ENCODE peak calls at places on chromosomes 2 and 18, in seven cellular contexts. L, B, E, I, J, V and F are unnamed samples. For H3K4me1, the result is how much of the 10 kb centered on the place peaks cover.

GRCh38 chr18:57426187-57426586 is 9.0 kb upstream of the ONECUT2 start:
- DNase-seq in L (no peak), B (no peak), E (no peak), I (no peak), J (no peak), V (no peak), F (no peak)

GRCh38 chr18:77526962-77527361 is 277.3 kb downstream of the GALR1 start:
- DNase-seq in L (no peak), B (no peak), E (no peak), I (no peak), J (no peak), V (no peak), F (no peak)

GRCh38 chr2:108927936-108928659 is 60.9 kb downstream of the EDAR start:
- DNase-seq in L (peak), B (peak), E (no peak), I (no peak), J (peak), V (peak), F (no peak)

GRCh38 chr2:205175831-205176230 is 506.5 kb upstream of the NRP2 start:
- DNase-seq in L (no peak), B (no peak), E (peak), I (peak), J (no peak), V (no peak), F (no peak)

GRCh38 chr18:24459772-24460171 is 665 bp upstream of the HRH4 start:
- DNase-seq in L (no peak), B (no peak), E (no peak), I (no peak), J (no peak), V (no peak), F (no peak)

GRCh38 chr2:235855011-235855410 is 313.2 kb downstream of the GBX2 start:
- DNase-seq in L (no peak), B (no peak), E (no peak), I (no peak), J (no peak), V (no peak), F (no peak)

GRCh38 chr2:163759013-163759412 is 23.2 kb upstream of the FIGN start:
- DNase-seq in L (no peak), B (no peak), E (no peak), I (no peak), J (no peak), V (no peak), F (no peak)

GRCh38 chr2:198662916-198663315 is 794.8 kb downstream of the SATB2 start:
- DNase-seq in L (no peak), B (no peak), E (no peak), I (peak), J (no peak), V (no peak), F (no peak)

GRCh38 chr2:150063432-150063889 is 424.0 kb downstream of the RND3 start:
- DNase-seq in L (no peak), B (no peak), E (no peak), I (no peak), J (no peak), V (no peak), F (no peak)

GRCh38 chr2:101160454-101160853 is 9.3 kb upstream of the TBC1D8 start:
- DNase-seq in L (no peak), B (no peak), E (no peak), I (no peak), J (no peak), V (no peak), F (no peak)

GRCh38 chr2:6883448-6884122 is 6.0 kb downstream of the RSAD2 start:
- DNase-seq in L (no peak), B (no peak), E (no peak), I (no peak), J (no peak), V (no peak), F (no peak)

GRCh38 chr2:26758790-26759321 is 5.2 kb upstream of the SLC35F6 start:
- DNase-seq in L (no peak), B (no peak), E (no peak), I (no peak), J (no peak), V (no peak), F (no peak)

GRCh38 chr18:61637905-61638304 is 254.9 kb downstream of the RNF152 start:
- DNase-seq in L (peak), B (no peak), E (no peak), I (no peak), J (no peak), V (no peak), F (no peak)

GRCh38 chr2:143333847-143334246 is 204.6 kb downstream of the ARHGAP15 start:
- DNase-seq in L (no peak), B (no peak), E (no peak), I (no peak), J (no peak), V (no peak), F (no peak)

GRCh38 chr18:41324934-41325333 is 630.1 kb upstream of the PIK3C3 start:
- DNase-seq in L (no peak), B (no peak), E (no peak), I (no peak), J (no peak), V (no peak), F (no peak)

GRCh38 chr2:33011941-33012340 is 65.2 kb downstream of the LTBP1 start:
- DNase-seq in L (no peak), B (no peak), E (no peak), I (no peak), J (no peak), V (no peak), F (no peak)

GRCh38 chr2:48343571-48344440 is 186.1 kb upstream of the STON1 start:
- DNase-seq in L (peak), B (peak), E (no peak), I (no peak), J (no peak), V (peak), F (no peak)

GRCh38 chr2:129504646-129505045 is 474.8 kb upstream of the RAB6C start:
- DNase-seq in L (no peak), B (no peak), E (no peak), I (no peak), J (no peak), V (no peak), F (no peak)

GRCh38 chr18:13614701-13615288 is 111.6 kb downstream of the FAM210A start:
- DNase-seq in L (peak), B (peak), E (no peak), I (peak), J (peak), V (no peak), F (peak)

GRCh38 chr2:112065486-112065885 is 10.4 kb downstream of the TMEM87B start:
- DNase-seq in L (no peak), B (no peak), E (no peak), I (no peak), J (no peak), V (no peak), F (no peak)

GRCh38 chr2:230153390-230153976 is 66.3 kb downstream of the SP110 start:
- DNase-seq in L (no peak), B (no peak), E (no peak), I (no peak), J (no peak), V (no peak), F (no peak)

GRCh38 chr2:7392076-7392787 is 475.0 kb downstream of the RNF144A start:
- DNase-seq in L (no peak), B (no peak), E (peak), I (peak), J (no peak), V (no peak), F (peak)

GRCh38 chr2:53490659-53491058 is 276.9 kb upstream of the CHAC2 start:
- DNase-seq in L (no peak), B (no peak), E (no peak), I (peak), J (no peak), V (no peak), F (peak)

GRCh38 chr2:232315049-232315922 is 63.3 kb upstream of the ALPP start:
- DNase-seq in L (peak), B (peak), E (no peak), I (peak), J (peak), V (peak), F (peak)

GRCh38 chr2:158556124-158556523 is 99.4 kb downstream of the PKP4 start:
- DNase-seq in L (no peak), B (no peak), E (no peak), I (no peak), J (no peak), V (no peak), F (no peak)

GRCh38 chr2:98608962-98609604 is 694 bp downstream of the UNC50 start:
- DNase-seq in L (peak), B (no peak), E (peak), I (peak), J (no peak), V (no peak), F (no peak)

GRCh38 chr2:55418072-55418471 is 1.6 kb downstream of the CCDC88A start:
- DNase-seq in L (no peak), B (no peak), E (no peak), I (no peak), J (no peak), V (no peak), F (no peak)

GRCh38 chr18:27871731-27872130 is 305.2 kb downstream of the CDH2 start:
- DNase-seq in L (no peak), B (no peak), E (no peak), I (no peak), J (no peak), V (no peak), F (no peak)

GRCh38 chr18:48817021-48817461 is 133.7 kb downstream of the SMAD7 start:
- DNase-seq in L (no peak), B (no peak), E (no peak), I (peak), J (peak), V (no peak), F (no peak)

GRCh38 chr2:234375481-234375880 is 121.4 kb downstream of the ARL4C start:
- DNase-seq in L (no peak), B (no peak), E (no peak), I (no peak), J (no peak), V (no peak), F (no peak)

GRCh38 chr2:234372506-234372905 is 124.4 kb downstream of the ARL4C start:
- DNase-seq in L (no peak), B (no peak), E (no peak), I (no peak), J (no peak), V (no peak), F (no peak)

GRCh38 chr2:234373060-234373459 is 123.8 kb downstream of the ARL4C start:
- DNase-seq in L (no peak), B (peak), E (no peak), I (no peak), J (no peak), V (no peak), F (no peak)

GRCh38 chr2:234374671-234375245 is 122.1 kb downstream of the ARL4C start:
- DNase-seq in L (no peak), B (no peak), E (no peak), I (no peak), J (no peak), V (no peak), F (no peak)

GRCh38 chr2:234373791-234374508 is 122.9 kb downstream of the ARL4C start:
- DNase-seq in L (no peak), B (no peak), E (no peak), I (no peak), J (no peak), V (no peak), F (no peak)
- H3K4me1 ChIP-seq in L (under half), B (half or more), E (under half), I (under half), J (under half), V (under half), F (under half)

GRCh38 chr2:218282173-218282991 is 9.9 kb downstream of the TMBIM1 start:
- DNase-seq in L (no peak), B (no peak), E (peak), I (peak), J (no peak), V (no peak), F (peak)
- H3K4me1 ChIP-seq in L (under half), B (under half), E (half or more), I (under half), J (under half), V (half or more), F (half or more)

GRCh38 chr2:224574423-224575084 is 10.6 kb downstream of the CUL3 start:
- DNase-seq in L (no peak), B (no peak), E (no peak), I (no peak), J (no peak), V (no peak), F (no peak)
- H3K4me1 ChIP-seq in L (under half), B (half or more), E (under half), I (under half), J (under half), V (half or more), F (half or more)

GRCh38 chr18:50429207-50429948 is 54.5 kb downstream of the SKA1 start:
- DNase-seq in L (peak), B (no peak), E (no peak), I (no peak), J (no peak), V (peak), F (no peak)

GRCh38 chr18:50428531-50429206 is 53.8 kb downstream of the SKA1 start:
- DNase-seq in L (no peak), B (no peak), E (no peak), I (no peak), J (no peak), V (no peak), F (no peak)

GRCh38 chr18:50427896-50428295 is 53.0 kb downstream of the SKA1 start:
- DNase-seq in L (no peak), B (no peak), E (no peak), I (no peak), J (no peak), V (no peak), F (no peak)

GRCh38 chr18:50422286-50422898 is 47.5 kb downstream of the SKA1 start:
- DNase-seq in L (no peak), B (no peak), E (no peak), I (no peak), J (no peak), V (no peak), F (no peak)

GRCh38 chr18:50424877-50425690 is 50.2 kb downstream of the SKA1 start:
- DNase-seq in L (peak), B (no peak), E (peak), I (peak), J (no peak), V (no peak), F (no peak)
- H3K4me1 ChIP-seq in L (under half), B (under half), E (under half), I (under half), J (under half), V (under half), F (under half)

GRCh38 chr2:239297142-239298125 is 103.4 kb downstream of the HDAC4 start:
- DNase-seq in L (no peak), B (peak), E (no peak), I (peak), J (peak), V (no peak), F (peak)
- H3K4me1 ChIP-seq in L (under half), B (half or more), E (under half), I (under half), J (under half), V (half or more), F (half or more)